ENCODE peak calls at places on chromosomes 12 and 14, in four cellular contexts. N, Y, D and P are unnamed samples.

GRCh38 chr12:32877670-32878459 is 18.7 kb downstream of the PKP2 start:
- DNase-seq in N (no peak), Y (no peak), D (no peak), P (peak)

GRCh38 chr12:91119089-91119488 is 7.8 kb upstream of the LUM start:
- DNase-seq in N (no peak), Y (no peak), D (no peak), P (no peak)

GRCh38 chr12:27709932-27710591 is 570 bp upstream of the MRPS35 start:
- DNase-seq in N (peak), Y (peak), D (no peak), P (peak)

GRCh38 chr12:101581190-101581589 is 13.6 kb upstream of the MYBPC1 start:
- DNase-seq in N (no peak), Y (no peak), D (no peak), P (no peak)

GRCh38 chr12:47903927-47904646 is 707 bp downstream of the VDR start:
- DNase-seq in N (peak), Y (peak), D (peak), P (peak)

GRCh38 chr14:83473846-83474245 is 1940.2 kb upstream of the SEL1L start:
- DNase-seq in N (no peak), Y (no peak), D (no peak), P (no peak)

GRCh38 chr14:68621400-68622365 is 171.2 kb downstream of the ZFP36L1 start:
- DNase-seq in N (peak), Y (peak), D (no peak), P (no peak)

GRCh38 chr12:58302487-58303011 is 361.2 kb downstream of the ATP23 start:
- DNase-seq in N (no peak), Y (peak), D (no peak), P (no peak)

GRCh38 chr12:94560416-94561221 is 89.7 kb downstream of the TMCC3 start:
- DNase-seq in N (no peak), Y (peak), D (no peak), P (no peak)

GRCh38 chr12:5432011-5432400 is at the start of gene NTF3:
- DNase-seq in N (no peak), Y (no peak), D (no peak), P (peak)

GRCh38 chr14:90785474-90785873 is 30.8 kb downstream of the TTC7B start:
- DNase-seq in N (no peak), Y (peak), D (no peak), P (no peak)

GRCh38 chr12:65510584-65511050 is 232.1 kb downstream of the MSRB3 start:
- DNase-seq in N (no peak), Y (peak), D (no peak), P (no peak)

GRCh38 chr14:31582286-31582691 is 21.1 kb downstream of the NUBPL start:
- DNase-seq in N (no peak), Y (no peak), D (no peak), P (no peak)

GRCh38 chr12:107243316-107243715 is 150.0 kb upstream of the CRY1 start:
- DNase-seq in N (no peak), Y (no peak), D (no peak), P (no peak)

GRCh38 chr14:66624319-66624937 is 116.5 kb downstream of the GPHN start:
- DNase-seq in N (peak), Y (peak), D (no peak), P (no peak)

GRCh38 chr12:8796831-8797626 is 25.4 kb upstream of the A2ML1 start:
- DNase-seq in N (no peak), Y (no peak), D (no peak), P (no peak)

GRCh38 chr12:50686976-50687375 is 76.9 kb upstream of the ATF1 start:
- DNase-seq in N (no peak), Y (no peak), D (no peak), P (no peak)

GRCh38 chr12:80186727-80187217 is 87.4 kb downstream of the OTOGL start:
- DNase-seq in N (no peak), Y (peak), D (no peak), P (peak)

GRCh38 chr12:26128180-26128579 is 3.3 kb upstream of the BHLHE41 start:
- DNase-seq in N (no peak), Y (no peak), D (no peak), P (no peak)

GRCh38 chr12:75883241-75883640 is 148.3 kb downstream of the PHLDA1 start:
- DNase-seq in N (no peak), Y (no peak), D (no peak), P (no peak)

GRCh38 chr14:103746706-103747105 is 31.1 kb downstream of the ZFYVE21 start:
- DNase-seq in N (no peak), Y (no peak), D (no peak), P (no peak)

GRCh38 chr12:53781218-53781801 is 29.5 kb upstream of the CISTR start:
- DNase-seq in N (no peak), Y (no peak), D (no peak), P (no peak)

GRCh38 chr14:35044939-35045797 is 904 bp upstream of the FAM177A1 start:
- DNase-seq in N (no peak), Y (no peak), D (no peak), P (no peak)

GRCh38 chr12:57694459-57695019 is 607 bp downstream of the OS9 start:
- DNase-seq in N (no peak), Y (peak), D (no peak), P (no peak)

GRCh38 chr12:79454338-79454777 is 236.4 kb downstream of the PAWR start:
- DNase-seq in N (no peak), Y (no peak), D (no peak), P (no peak)

GRCh38 chr12:59615392-59616165 is 19.8 kb downstream of the SLC16A7 start:
- DNase-seq in N (no peak), Y (no peak), D (no peak), P (no peak)

GRCh38 chr12:99713946-99714520 is 66.5 kb downstream of the GARIN6 start:
- DNase-seq in N (no peak), Y (no peak), D (no peak), P (no peak)

GRCh38 chr12:88172844-88173407 is 30.8 kb downstream of the TMTC3 start:
- DNase-seq in N (no peak), Y (no peak), D (no peak), P (no peak)

GRCh38 chr14:34782031-34782430 is 67.6 kb upstream of the CFL2 start:
- DNase-seq in N (no peak), Y (no peak), D (no peak), P (no peak)

GRCh38 chr14:56349942-56350341 is 229.7 kb upstream of the TMEM260 start:
- DNase-seq in N (no peak), Y (no peak), D (no peak), P (no peak)

GRCh38 chr12:121296618-121297476 is at the start of gene CAMKK2:
- DNase-seq in N (peak), Y (peak), D (peak), P (peak)

GRCh38 chr14:71665157-71665556 is 267.1 kb upstream of the RGS6 start:
- DNase-seq in N (no peak), Y (no peak), D (no peak), P (no peak)

GRCh38 chr12:49413796-49414195 is 46.5 kb downstream of the SPATS2 start:
- DNase-seq in N (no peak), Y (no peak), D (no peak), P (no peak)

GRCh38 chr14:87745507-87746118 is 247.4 kb downstream of the GALC start:
- DNase-seq in N (no peak), Y (no peak), D (no peak), P (no peak)

GRCh38 chr12:68611094-68611818 is 557 bp downstream of the RAP1B start:
- DNase-seq in N (peak), Y (peak), D (peak), P (peak)

DNA sequence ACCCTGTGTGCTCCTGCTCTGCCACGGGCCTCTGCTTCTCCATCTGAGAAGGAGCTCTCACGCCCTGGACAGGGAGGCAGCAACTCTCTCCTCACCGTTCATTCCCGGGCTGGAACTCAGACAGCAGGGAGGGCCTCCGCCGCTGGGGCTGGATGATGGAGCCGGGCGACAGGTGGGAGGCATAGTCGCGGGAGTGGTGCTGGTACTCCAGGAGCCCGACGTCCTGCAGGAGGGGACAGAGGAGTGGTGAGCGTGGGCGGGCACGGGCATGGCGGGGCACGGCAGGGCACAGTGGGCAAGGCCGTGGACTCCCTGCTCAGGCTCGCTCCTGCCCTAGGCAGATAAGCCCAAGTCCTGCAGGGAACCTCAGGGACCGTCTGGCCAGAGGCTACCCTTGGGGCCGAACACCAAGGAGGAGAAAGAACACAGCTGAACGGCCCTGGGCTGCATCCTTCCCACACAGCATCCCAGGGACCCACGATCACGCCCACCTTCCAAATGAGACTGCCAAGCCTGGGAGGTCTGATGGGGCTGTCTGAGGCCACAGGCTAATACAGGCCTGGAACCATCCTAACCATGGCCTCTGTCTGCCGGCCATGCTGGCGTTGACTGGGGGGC is 81.0 kb downstream of the NCOR2 start:
- DNase-seq in N (no peak), Y (no peak), D (no peak), P (no peak)
- H3K27ac ChIP-seq in N (no peak), Y (no peak), D (no peak), P (no peak)

GRCh38 chr12:115354476-115354890 is 670.5 kb upstream of the TBX3 start:
- DNase-seq in N (no peak), Y (no peak), D (no peak), P (no peak)

GRCh38 chr12:115353467-115353866 is 669.5 kb upstream of the TBX3 start:
- DNase-seq in N (no peak), Y (no peak), D (no peak), P (no peak)

GRCh38 chr12:115355301-115355700 is 671.3 kb upstream of the TBX3 start:
- DNase-seq in N (no peak), Y (no peak), D (no peak), P (no peak)

GRCh38 chr12:115351513-115352077 is 667.6 kb upstream of the TBX3 start:
- DNase-seq in N (no peak), Y (no peak), D (no peak), P (no peak)

GRCh38 chr12:115354007-115354452 is 670.1 kb upstream of the TBX3 start:
- DNase-seq in N (no peak), Y (peak), D (no peak), P (peak)
- H3K27ac ChIP-seq in N (peak), Y (peak), D (no peak), P (no peak)

GRCh38 chr12:30329281-30329680 is 366.4 kb downstream of the IPO8 start:
- DNase-seq in N (no peak), Y (no peak), D (no peak), P (no peak)

DNA sequence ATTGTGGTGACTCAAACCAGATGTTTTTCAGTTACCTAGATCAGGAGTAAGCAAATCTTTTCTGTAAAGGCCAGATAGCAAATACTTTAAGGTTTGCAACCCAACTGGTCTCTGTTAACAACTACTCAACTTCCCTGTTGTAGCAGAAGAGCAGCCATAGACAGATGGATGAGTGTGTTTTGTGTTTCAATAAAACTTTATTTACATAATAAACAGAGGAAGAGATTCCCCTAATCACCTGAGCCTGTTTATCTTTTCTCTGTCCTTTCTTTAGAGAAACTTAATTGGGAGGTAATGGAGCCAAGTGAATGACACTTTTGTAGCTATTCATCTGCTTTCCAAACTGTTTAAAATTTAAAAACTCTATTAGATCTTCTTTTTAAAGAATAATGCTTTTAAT is 365.1 kb downstream of the IPO8 start:
- DNase-seq in N (no peak), Y (no peak), D (no peak), P (no peak)
- H3K27ac ChIP-seq in N (no peak), Y (no peak), D (no peak), P (no peak)

GRCh38 chr12:2532647-2533435 is 261.9 kb upstream of the FKBP4 start:
- DNase-seq in N (no peak), Y (no peak), D (no peak), P (no peak)
- H3K27ac ChIP-seq in N (no peak), Y (no peak), D (no peak), P (no peak)

DNA sequence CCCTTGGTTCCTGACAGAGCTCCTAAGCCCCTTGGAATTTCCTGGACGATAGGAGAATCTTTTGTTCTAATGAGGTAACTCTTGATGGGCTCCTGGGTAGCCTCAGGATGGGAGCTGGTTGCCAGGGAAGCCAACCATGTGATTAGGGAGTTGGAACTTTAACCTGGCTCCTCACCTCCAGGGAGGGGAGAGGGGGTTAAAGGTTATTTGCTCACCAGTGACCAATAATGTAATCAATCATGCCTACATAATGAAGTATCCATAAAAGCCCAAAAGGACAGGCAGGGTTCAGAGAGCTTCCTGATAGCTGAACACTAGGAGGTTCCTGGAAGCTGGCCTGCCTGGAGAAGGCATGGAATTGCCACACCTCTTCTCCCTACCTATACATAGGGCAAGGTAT is 6.2 kb upstream of the CNOT2 start:
- DNase-seq in N (no peak), Y (no peak), D (no peak), P (no peak)
- H3K27ac ChIP-seq in N (no peak), Y (no peak), D (no peak), P (no peak)

DNA sequence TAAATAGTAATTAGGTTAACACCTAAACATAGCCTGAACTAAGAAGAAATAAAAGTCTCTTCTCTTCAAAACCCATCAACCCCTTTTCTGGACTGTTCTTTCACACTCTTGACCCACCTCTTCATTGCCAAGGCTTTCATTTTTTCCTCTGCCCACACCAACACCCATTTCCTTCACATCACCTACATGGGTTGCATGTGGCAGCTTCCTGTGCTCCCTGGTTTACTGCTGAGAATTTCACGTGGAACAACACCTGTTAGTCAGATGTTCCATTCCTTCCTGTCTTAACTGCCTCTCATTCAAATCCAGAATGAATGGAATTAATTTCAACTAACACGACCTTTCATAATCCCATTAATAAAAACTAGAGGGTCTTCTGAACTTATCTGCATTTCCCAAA is 157.3 kb downstream of the BCAT1 start:
- DNase-seq in N (no peak), Y (no peak), D (no peak), P (no peak)
- H3K27ac ChIP-seq in N (no peak), Y (no peak), D (no peak), P (no peak)

DNA sequence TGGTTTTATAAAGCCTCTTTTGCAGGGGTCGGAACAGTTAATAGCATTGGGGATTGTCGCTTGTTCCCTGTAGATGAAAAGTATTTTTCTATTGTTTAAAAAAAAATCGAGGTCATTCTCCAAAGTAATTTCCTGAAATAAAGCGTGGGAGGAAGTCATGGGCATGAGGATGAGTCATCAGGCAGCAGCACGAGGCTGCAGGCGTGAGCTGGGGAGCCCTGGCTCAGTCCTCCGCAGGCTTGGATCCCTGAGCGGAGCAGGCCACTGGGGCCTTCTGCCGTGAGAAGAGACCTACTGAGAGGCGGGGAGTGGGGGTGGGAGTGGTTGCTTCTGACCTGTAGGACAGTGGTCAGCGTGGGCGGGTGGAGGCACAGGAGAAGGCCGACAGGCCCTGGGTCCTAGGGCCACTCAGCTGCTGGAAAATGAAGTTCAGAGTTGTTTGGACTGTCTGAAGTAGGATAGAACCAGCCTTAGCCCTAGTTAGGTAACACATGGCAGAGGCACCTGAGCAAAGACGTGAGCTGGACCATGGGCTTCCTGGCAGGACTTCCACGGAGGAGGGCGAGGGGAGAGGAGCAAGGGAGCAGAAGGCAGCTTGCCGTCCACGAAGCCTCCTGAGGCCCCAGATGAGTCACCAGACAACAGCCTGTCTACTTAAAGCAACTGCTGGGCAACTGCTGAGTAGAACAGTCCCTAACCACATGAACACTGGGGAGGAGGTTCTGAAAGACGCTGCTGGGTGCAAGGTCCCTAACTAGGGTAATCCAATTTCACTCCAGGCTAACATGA is 21.1 kb upstream of the LGALS3 start:
- DNase-seq in N (peak), Y (peak), D (peak), P (peak)
- H3K27ac ChIP-seq in N (peak), Y (peak), D (no peak), P (peak)

GRCh38 chr12:116535241-116535640 is 23.9 kb upstream of the MAP1LC3B2 start:
- DNase-seq in N (no peak), Y (no peak), D (no peak), P (no peak)

GRCh38 chr12:116532986-116533342 is 26.2 kb upstream of the MAP1LC3B2 start:
- DNase-seq in N (no peak), Y (no peak), D (no peak), P (no peak)

GRCh38 chr12:116533343-116534248 is 25.6 kb upstream of the MAP1LC3B2 start:
- DNase-seq in N (peak), Y (peak), D (peak), P (peak)

GRCh38 chr12:116532428-116532827 is 26.8 kb upstream of the MAP1LC3B2 start:
- DNase-seq in N (no peak), Y (no peak), D (no peak), P (no peak)

DNA sequence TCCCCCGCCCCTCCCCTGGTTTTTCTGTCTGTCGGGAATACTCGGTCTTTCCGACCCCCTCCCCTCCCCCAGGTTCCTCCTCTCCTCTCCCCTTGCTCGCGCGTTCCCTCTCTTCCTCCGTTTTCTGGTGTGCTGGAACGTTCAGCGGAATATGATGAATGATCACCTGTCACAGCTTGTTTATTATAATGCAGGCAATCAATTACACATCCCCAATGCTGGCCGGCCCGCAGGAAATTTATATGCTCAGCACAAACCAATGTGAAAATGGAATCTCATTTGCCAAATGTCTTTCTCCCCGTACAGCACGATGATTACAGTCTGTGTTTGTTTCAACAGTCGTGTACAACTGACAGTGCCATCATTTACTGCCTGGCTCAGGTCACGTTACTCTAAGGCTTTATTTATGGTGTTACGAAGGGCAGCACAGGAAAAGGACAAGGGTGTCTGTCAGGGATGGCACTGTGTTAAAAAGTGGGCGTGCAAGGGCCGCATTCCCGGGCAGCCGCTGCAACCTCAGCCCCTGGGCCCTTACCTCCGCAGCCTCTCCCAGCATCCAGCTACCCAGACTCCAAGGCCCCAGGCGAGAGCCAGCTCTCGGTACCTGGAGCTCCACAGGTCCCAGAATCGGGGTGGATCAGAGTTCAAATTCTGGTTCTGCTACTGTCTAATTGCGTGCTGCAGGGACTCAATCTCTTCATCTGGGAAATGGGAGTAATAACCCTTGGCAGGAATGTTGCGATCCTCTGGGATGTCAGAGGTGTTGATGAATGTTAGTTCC is 24.6 kb upstream of the MAP1LC3B2 start:
- DNase-seq in N (no peak), Y (peak), D (no peak), P (no peak)
- H3K27ac ChIP-seq in N (no peak), Y (no peak), D (no peak), P (peak)